ENCODE peak calls at places on chromosomes 4 and X, in four cellular contexts. C is K562, N is GM12878, I is HL-60. D is an unnamed sample.

GRCh38 chr4:33709247-33709646 is 2535.1 kb downstream of the ARAP2 start:
- DNase-seq in I (no peak), C (no peak), N (no peak), D (no peak)

GRCh38 chr4:114384629-114385028 is 214.0 kb upstream of the UGT8 start:
- DNase-seq in N (no peak), C (no peak), I (no peak), D (no peak)

GRCh38 chrX:13719192-13719856 is 15.1 kb downstream of the TRAPPC2 start:
- DNase-seq in C (no peak), I (no peak), N (no peak), D (no peak)

GRCh38 chrX:140510306-140510676 is 5.4 kb upstream of the SOX3 start:
- DNase-seq in N (no peak), C (no peak), I (no peak), D (no peak)

GRCh38 chr4:138562544-138562961 is 320.4 kb upstream of the SLC7A11 start:
- DNase-seq in C (no peak), N (peak), I (no peak), D (no peak)

GRCh38 chr4:147332101-147332500 is 148.8 kb upstream of the EDNRA start:
- DNase-seq in I (no peak), N (no peak), C (no peak), D (no peak)

GRCh38 chrX:17035111-17035510 is 88.7 kb downstream of the REPS2 start:
- DNase-seq in I (no peak), C (no peak), N (no peak), D (no peak)

GRCh38 chr4:155322782-155323181 is 54.0 kb downstream of the MAP9 start:
- DNase-seq in I (no peak), N (no peak), C (no peak), D (no peak)

GRCh38 chrX:14029039-14029424 is 660 bp downstream of the GEMIN8 start:
- DNase-seq in N (no peak), C (peak), I (no peak), D (no peak)

GRCh38 chr4:41590591-41590990 is 52.6 kb downstream of the LIMCH1 start:
- DNase-seq in N (no peak), C (no peak), I (no peak), D (no peak)

GRCh38 chr4:1053080-1053661 is 41.7 kb downstream of the FGFRL1 start:
- DNase-seq in I (no peak), C (no peak), N (no peak), D (no peak)

GRCh38 chr4:186307497-186307896 is 41.5 kb downstream of the F11 start:
- DNase-seq in C (no peak), N (no peak), I (no peak), D (no peak)

GRCh38 chrX:121456315-121456714 is 408.9 kb downstream of the GLUD2 start:
- DNase-seq in C (no peak), I (no peak), N (peak), D (no peak)

GRCh38 chrX:107485019-107485418 is 35.6 kb downstream of the FRMPD3 start:
- DNase-seq in C (no peak), N (no peak), I (no peak), D (no peak)

GRCh38 chrX:46912673-46913491 is 661 bp downstream of the JADE3 start:
- DNase-seq in I (no peak), C (peak), N (no peak), D (peak)

GRCh38 chrX:127058220-127058619 is 238.7 kb downstream of the PRR32 start:
- DNase-seq in C (no peak), I (no peak), N (no peak), D (no peak)

GRCh38 chrX:134294548-134294947 is 57.6 kb downstream of the CCDC160 start:
- DNase-seq in C (peak), N (no peak), I (no peak), D (no peak)

GRCh38 chr4:150050566-150050965 is 27.7 kb upstream of the DCLK2 start:
- DNase-seq in C (no peak), N (no peak), I (no peak), D (no peak)

GRCh38 chr4:108058685-108059440 is 69.2 kb downstream of the HADH start:
- DNase-seq in I (no peak), N (no peak), C (no peak), D (no peak)

GRCh38 chrX:118499295-118499694 is 3.7 kb downstream of the DOCK11 start:
- DNase-seq in N (no peak), C (no peak), I (no peak), D (no peak)

GRCh38 chr4:27429260-27429970 is 568.8 kb downstream of the STIM2 start:
- DNase-seq in N (no peak), C (no peak), I (no peak), D (no peak)

GRCh38 chr4:33625762-33626161 is 2618.6 kb downstream of the ARAP2 start:
- DNase-seq in C (no peak), N (no peak), I (no peak), D (no peak)

GRCh38 chr4:7398104-7398423 is 36.7 kb downstream of the PSAPL1 start:
- DNase-seq in N (no peak), C (no peak), I (no peak), D (no peak)

GRCh38 chr4:147732516-147733193 is 767 bp downstream of the ARHGAP10 start:
- DNase-seq in N (no peak), C (no peak), I (no peak), D (no peak)

GRCh38 chr4:104983615-104984179 is 163.0 kb upstream of the TET2 start:
- DNase-seq in C (no peak), N (no peak), I (no peak), D (no peak)

GRCh38 chr4:143025111-143025704 is 159.5 kb upstream of the USP38 start:
- DNase-seq in C (no peak), N (no peak), I (no peak), D (no peak)

GRCh38 chrX:49037883-49038475 is 5.2 kb downstream of the TFE3 start:
- DNase-seq in I (no peak), N (no peak), C (no peak), D (no peak)

GRCh38 chr4:107780665-107781064 is 44.1 kb upstream of the SGMS2 start:
- DNase-seq in N (no peak), C (no peak), I (peak), D (no peak)

GRCh38 chr4:101981756-101982155 is 191.2 kb downstream of the BANK1 start:
- DNase-seq in C (no peak), N (no peak), I (peak), D (no peak)

GRCh38 chrX:667360-667759 is 36.8 kb downstream of the SHOX start:
- DNase-seq in N (no peak), C (no peak), I (no peak), D (no peak)

GRCh38 chr4:14883166-14883565 is 119.1 kb upstream of the CPEB2 start:
- DNase-seq in N (no peak), C (no peak), I (no peak), D (no peak)

GRCh38 chr4:602559-602942 is 22.8 kb upstream of the PDE6B start:
- DNase-seq in N (no peak), C (peak), I (no peak), D (no peak)

GRCh38 chrX:118152721-118153120 is 36.1 kb upstream of the KLHL13 start:
- DNase-seq in C (no peak), I (no peak), N (no peak), D (no peak)

GRCh38 chr4:48877827-48878535 is 28.6 kb downstream of the OCIAD2 start:
- DNase-seq in I (no peak), C (no peak), N (no peak), D (no peak)

GRCh38 chr4:67522851-67523671 is 22.2 kb downstream of the CENPC start:
- DNase-seq in N (no peak), I (no peak), C (peak), D (no peak)

DNA sequence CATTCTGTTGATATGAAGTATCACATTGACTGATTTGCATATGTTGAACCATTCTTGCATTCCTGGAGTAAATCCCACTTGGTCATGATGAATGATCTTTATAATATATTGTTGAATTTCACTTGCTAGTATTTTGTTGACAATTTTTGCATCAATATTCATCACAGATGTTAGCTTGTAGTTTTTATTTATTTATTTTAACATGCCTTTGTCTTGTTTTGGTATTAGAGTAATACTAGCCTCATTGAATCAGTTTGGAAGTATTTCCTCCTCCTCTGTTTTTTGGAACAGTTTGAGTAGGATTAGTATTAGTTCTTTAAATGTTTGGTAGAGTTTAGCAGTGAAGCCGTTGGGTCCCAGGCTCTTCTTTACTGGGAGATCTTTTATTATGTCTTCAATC is 13.9 kb upstream of the ADH1C start:
- DNase-seq in I (no peak), N (no peak), C (no peak), D (no peak)
- TF ChIP-seq SPI1 in I (no peak), N (no peak), C (no peak), D (no peak)

GRCh38 chrX:72395252-72395651 is 89.5 kb upstream of the CITED1 start:
- DNase-seq in I (no peak), N (no peak), C (no peak), D (no peak)

GRCh38 chrX:72394518-72395163 is 88.9 kb upstream of the CITED1 start:
- DNase-seq in C (no peak), N (no peak), I (no peak), D (no peak)

GRCh38 chrX:72392816-72393800 is 87.4 kb upstream of the CITED1 start:
- DNase-seq in N (no peak), C (no peak), I (no peak), D (no peak)

GRCh38 chrX:72392042-72392441 is 86.3 kb upstream of the CITED1 start:
- DNase-seq in C (no peak), N (no peak), I (no peak), D (no peak)

GRCh38 chrX:72393836-72394517 is 88.3 kb upstream of the CITED1 start:
- DNase-seq in I (no peak), C (no peak), N (no peak), D (no peak)
- TF ChIP-seq SPI1 in I (no peak), C (no peak), N (no peak), D (no peak)

GRCh38 chr4:187922274-187922673 is 73.3 kb upstream of the ZFP42 start:
- DNase-seq in N (no peak), C (no peak), I (no peak), D (no peak)
- TF ChIP-seq SPI1 in N (no peak), C (no peak), I (no peak), D (no peak)

GRCh38 chr4:173505924-173506779 is 23.9 kb downstream of the HAND2 start:
- DNase-seq in N (peak), C (peak), I (no peak), D (no peak)
- TF ChIP-seq SPI1 in N (no peak), C (no peak), I (no peak), D (peak)

D was measured in GM12891.